ENCODE peak calls at places on chromosomes 6 and 20, in seven cellular contexts. Q, U, M, A, O, B and E are unnamed samples.

GRCh38 chr20:36112112-36112511 is 42.4 kb upstream of the EPB41L1 start:
- DNase-seq in Q (no peak), U (no peak), M (no peak), A (no peak), O (no peak), B (peak; percentile 35), E (no peak)

GRCh38 chr20:4728121-4728520 is 6.4 kb downstream of the PRND start:
- DNase-seq in Q (no peak), U (no peak), M (no peak), A (peak; percentile 2), O (no peak), B (no peak), E (peak; percentile 32)

GRCh38 chr6:163694988-163695942 is 280.7 kb downstream of the QKI start:
- DNase-seq in Q (no peak), U (no peak), M (no peak), A (peak; percentile 22), O (no peak), B (no peak), E (no peak)

GRCh38 chr6:144215402-144215931 is 65.2 kb downstream of the STX11 start:
- DNase-seq in Q (no peak), U (no peak), M (no peak), A (no peak), O (no peak), B (no peak), E (no peak)

GRCh38 chr6:158290040-158290439 is 22.2 kb upstream of the TULP4 start:
- DNase-seq in Q (no peak), U (no peak), M (no peak), A (no peak), O (no peak), B (no peak), E (no peak)

GRCh38 chr6:30685977-30686907 is at the start of gene PPP1R18:
- DNase-seq in Q (no peak), U (peak; percentile 45), M (peak; percentile 57), A (peak; percentile 87), O (no peak), B (peak; percentile 54), E (peak; percentile 49)

GRCh38 chr6:161917645-161918044 is 643.8 kb upstream of the AGPAT4 start:
- DNase-seq in Q (no peak), U (no peak), M (no peak), A (peak; percentile 55), O (no peak), B (no peak), E (no peak)

GRCh38 chr6:133314951-133315350 is 73.8 kb downstream of the EYA4 start:
- DNase-seq in Q (no peak), U (no peak), M (no peak), A (no peak), O (no peak), B (no peak), E (no peak)

GRCh38 chr20:39269031-39269461 is 306.9 kb downstream of the DHX35 start:
- DNase-seq in Q (no peak), U (peak; percentile 80), M (peak; percentile 64), A (peak; percentile 7), O (peak; percentile 57), B (no peak), E (peak; percentile 3)

GRCh38 chr6:89079611-89080213 is 839 bp upstream of the PNRC1 start:
- DNase-seq in Q (no peak), U (no peak), M (peak; percentile 59), A (peak; percentile 86), O (peak; percentile 35), B (peak; percentile 22), E (peak; percentile 74)

GRCh38 chr6:11609324-11610071 is 71.9 kb downstream of the TMEM170B start:
- DNase-seq in Q (peak; percentile 29), U (no peak), M (peak; percentile 68), A (peak; percentile 89), O (no peak), B (peak; percentile 46), E (peak; percentile 85)

GRCh38 chr20:1718604-1719384 is 61.2 kb upstream of the SIRPG start:
- DNase-seq in Q (no peak), U (no peak), M (no peak), A (no peak), O (no peak), B (peak; percentile 9), E (peak; percentile 46)

GRCh38 chr20:37519508-37520416 is 1.3 kb upstream of the NNAT start:
- DNase-seq in Q (no peak), U (no peak), M (peak; percentile 61), A (peak; percentile 12), O (no peak), B (no peak), E (no peak)

GRCh38 chr6:16049178-16049577 is 79.7 kb upstream of the MYLIP start:
- DNase-seq in Q (no peak), U (no peak), M (no peak), A (peak; percentile 36), O (no peak), B (no peak), E (no peak)

GRCh38 chr20:40506567-40506966 is 182.5 kb downstream of the MAFB start:
- DNase-seq in Q (no peak), U (no peak), M (peak; percentile 68), A (peak; percentile 97), O (no peak), B (peak; percentile 85), E (peak; percentile 80)

GRCh38 chr6:166781331-166781730 is 154.3 kb upstream of the RPS6KA2 start:
- DNase-seq in Q (no peak), U (no peak), M (no peak), A (no peak), O (no peak), B (no peak), E (no peak)

GRCh38 chr6:10687582-10687981 is 6.8 kb downstream of the C6orf52 start:
- DNase-seq in Q (no peak), U (no peak), M (no peak), A (no peak), O (no peak), B (no peak), E (no peak)

GRCh38 chr6:27081188-27081587 is 166.3 kb upstream of the PRSS16 start:
- DNase-seq in Q (no peak), U (no peak), M (no peak), A (no peak), O (no peak), B (peak; percentile 33), E (no peak)

GRCh38 chr6:113011803-113012202 is 664.7 kb downstream of the RFPL4B start:
- DNase-seq in Q (no peak), U (no peak), M (no peak), A (no peak), O (no peak), B (no peak), E (peak; percentile 61)

DNA sequence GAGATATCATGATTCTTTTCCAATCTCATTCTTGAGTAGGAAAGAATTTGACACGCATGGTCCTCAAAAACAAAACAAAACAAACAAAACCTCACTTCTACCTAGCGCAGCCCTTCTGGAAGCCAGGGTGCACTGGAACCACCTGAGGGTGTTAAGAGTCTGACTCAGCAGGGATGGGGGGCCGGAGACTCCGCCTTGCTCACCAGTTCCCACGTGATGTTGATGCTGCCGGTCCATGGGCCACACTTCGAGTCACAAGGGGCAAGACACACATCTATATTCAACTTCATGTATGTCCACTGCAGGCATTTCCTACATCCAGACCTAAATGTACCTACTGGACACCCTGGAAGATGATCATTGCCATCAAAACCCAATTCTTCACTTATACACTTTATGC is 30.4 kb downstream of the BFSP1 start:
- DNase-seq in Q (no peak), U (peak; percentile 14), M (no peak), A (no peak), O (no peak), B (no peak), E (no peak)
- H2AK5ac ChIP-seq in Q (no peak overlapping the region), U (no peak overlapping the region), M (no peak overlapping the region), A (no peak overlapping the region), O (no peak overlapping the region), B (no peak overlapping the region), E (no peak overlapping the region)

DNA sequence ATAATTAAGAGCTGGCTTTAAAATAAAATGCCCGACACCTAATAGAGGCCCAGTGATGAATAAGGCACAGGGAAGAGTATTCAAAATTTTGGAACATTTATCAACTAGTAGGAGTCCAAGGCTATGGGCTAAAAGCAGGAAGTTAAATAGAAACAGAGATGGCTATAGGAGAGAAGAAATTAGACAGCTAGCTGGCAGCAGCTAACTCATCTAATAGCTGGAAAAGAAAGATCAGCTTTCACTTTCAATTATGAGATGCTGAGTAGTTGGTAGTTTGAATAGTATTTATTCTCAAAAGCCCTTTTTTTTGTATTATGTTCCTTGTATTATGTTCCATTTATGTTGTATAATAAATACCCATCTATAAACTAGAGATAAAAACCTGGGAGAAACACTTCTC is 215.7 kb downstream of the SLC35F1 start:
- DNase-seq in Q (no peak), U (no peak), M (no peak), A (no peak), O (no peak), B (no peak), E (no peak)
- H2AK5ac ChIP-seq in Q (no peak overlapping the region), U (no peak overlapping the region), M (no peak overlapping the region), A (no peak overlapping the region), O (no peak overlapping the region), B (no peak overlapping the region), E (no peak overlapping the region)

GRCh38 chr6:139498715-139499114 is 124.3 kb upstream of the CITED2 start:
- DNase-seq in Q (no peak), U (no peak), M (peak; percentile 80), A (no peak), O (no peak), B (no peak), E (no peak)
- H2AK5ac ChIP-seq in Q (no peak overlapping the region), U (no peak overlapping the region), M (no peak overlapping the region), A (no peak overlapping the region), O (no peak overlapping the region), B (no peak overlapping the region), E (no peak overlapping the region)

DNA sequence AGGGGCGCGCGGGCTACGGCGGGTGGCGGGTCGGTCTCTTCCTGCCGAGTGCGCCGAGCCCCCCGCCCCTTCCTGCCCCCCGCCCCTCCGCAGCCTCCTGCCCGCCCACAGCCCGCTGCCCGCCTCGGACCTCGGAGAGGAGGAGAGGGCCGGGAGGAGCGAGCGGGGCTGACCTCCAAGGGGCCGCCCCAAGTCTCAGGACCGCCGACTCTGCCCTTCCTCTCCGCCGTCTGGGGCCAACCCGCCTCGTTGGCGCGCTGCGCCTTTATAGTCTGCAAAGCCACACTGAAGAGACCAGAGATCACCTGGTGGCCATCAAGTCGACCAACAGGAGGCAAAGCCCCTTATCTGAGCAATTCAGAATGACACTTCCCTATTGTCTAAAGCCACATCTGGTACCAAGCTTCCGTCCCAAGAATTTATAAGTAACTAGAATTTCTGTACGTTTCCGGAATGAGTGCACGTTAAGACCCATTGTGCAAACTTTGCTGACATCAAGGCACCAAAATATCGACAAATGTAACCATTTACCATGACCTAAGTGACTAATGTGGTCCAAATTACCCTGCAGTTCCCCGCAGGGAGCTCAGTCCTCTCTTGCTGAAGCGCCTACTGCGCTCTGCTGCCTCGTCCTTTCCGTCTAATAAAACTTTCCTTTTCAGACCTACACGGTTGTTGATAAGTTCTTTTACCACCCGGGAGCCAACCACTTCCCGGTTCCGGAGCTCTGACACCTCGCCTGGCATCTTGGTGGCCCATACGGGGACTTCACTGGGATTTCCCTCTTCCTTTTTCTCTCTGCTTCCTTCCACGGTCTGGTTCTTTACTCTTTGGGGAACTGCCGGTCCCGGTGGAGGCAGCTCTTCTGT is at the start of gene CPXM1:
- DNase-seq in Q (no peak), U (peak; percentile 85), M (peak; percentile 91), A (peak; percentile 22), O (peak; percentile 66), B (no peak), E (no peak)
- H2AK5ac ChIP-seq in Q (peak within 1 kb of the TSS; percentile 68), U (no peak within 1 kb of the TSS), M (no peak within 1 kb of the TSS), A (no peak within 1 kb of the TSS), O (peak within 1 kb of the TSS; percentile 90), B (no peak within 1 kb of the TSS), E (no peak within 1 kb of the TSS)

GRCh38 chr6:34384305-34385153 is 7.9 kb downstream of the NUDT3 start:
- DNase-seq in Q (no peak), U (no peak), M (no peak), A (peak; percentile 52), O (no peak), B (no peak), E (no peak)
- H2AK5ac ChIP-seq in Q (no peak overlapping the region), U (no peak overlapping the region), M (no peak overlapping the region), A (no peak overlapping the region), O (no peak overlapping the region), B (no peak overlapping the region), E (no peak overlapping the region)

GRCh38 chr6:48471326-48471725 is 360.3 kb upstream of the PTCHD4 start:
- DNase-seq in Q (no peak), U (no peak), M (no peak), A (no peak), O (no peak), B (no peak), E (no peak)
- H2AK5ac ChIP-seq in Q (no peak overlapping the region), U (no peak overlapping the region), M (no peak overlapping the region), A (no peak overlapping the region), O (no peak overlapping the region), B (no peak overlapping the region), E (no peak overlapping the region)